ENCODE peak calls at places on chromosomes 12 and 14, in eight cellular contexts. G is stomach, B is AG04450, I is cardiac muscle cell, M is PC-3, F is AG09309, Z is neural crest cell, K is AG10803. S is an unnamed sample.

GRCh38 chr12:64699504-64700115 is 59.6 kb downstream of the GNS start:
- DNase-seq in G (peak), B (no peak), I (peak), M (no peak), F (no peak), Z (no peak), K (no peak), S (peak)

GRCh38 chr14:101492716-101493115 is 68.6 kb upstream of the DIO3 start:
- DNase-seq in G (no peak), B (no peak), I (no peak), M (no peak), F (no peak), Z (no peak), K (no peak), S (no peak)

GRCh38 chr12:123867141-123867540 is 105.0 kb downstream of the DNAH10 start:
- DNase-seq in G (no peak), B (no peak), I (no peak), M (no peak), F (no peak), Z (no peak), K (no peak), S (peak)

GRCh38 chr14:77638738-77639137 is 22.3 kb upstream of the SPTLC2 start:
- DNase-seq in G (no peak), B (peak), I (peak), M (peak), F (peak), Z (no peak), K (peak), S (no peak)

GRCh38 chr12:5620896-5621295 is 189.0 kb downstream of the NTF3 start:
- DNase-seq in G (no peak), B (no peak), I (no peak), M (no peak), F (no peak), Z (no peak), K (no peak), S (no peak)

GRCh38 chr14:94581127-94581999 is at the start of gene SERPINA5:
- DNase-seq in G (peak), B (no peak), I (peak), M (peak), F (no peak), Z (peak), K (peak), S (peak)

GRCh38 chr12:8697476-8698131 is at the start of gene RIMKLB:
- DNase-seq in G (peak), B (no peak), I (peak), M (peak), F (no peak), Z (peak), K (peak), S (peak)

GRCh38 chr12:131315601-131316000 is 361.9 kb downstream of the ADGRD1 start:
- DNase-seq in G (no peak), B (no peak), I (no peak), M (no peak), F (no peak), Z (no peak), K (no peak), S (no peak)

GRCh38 chr12:31325524-31325875 is 450 bp downstream of the SINHCAF start:
- DNase-seq in G (peak), B (no peak), I (no peak), M (no peak), F (no peak), Z (no peak), K (no peak), S (no peak)

GRCh38 chr12:109020750-109021380 is at the start of gene SVOP:
- DNase-seq in G (peak), B (peak), I (peak), M (peak), F (peak), Z (peak), K (peak), S (peak)

GRCh38 chr12:3231399-3231876 is 154.3 kb downstream of the TSPAN9 start:
- DNase-seq in G (no peak), B (no peak), I (no peak), M (no peak), F (no peak), Z (no peak), K (no peak), S (no peak)

GRCh38 chr12:56042430-56043203 is 899 bp downstream of the RPS26 start:
- DNase-seq in G (no peak), B (no peak), I (no peak), M (no peak), F (no peak), Z (no peak), K (no peak), S (no peak)

GRCh38 chr12:104990950-104991349 is 4.8 kb downstream of the NOPCHAP1 start:
- DNase-seq in G (no peak), B (no peak), I (no peak), M (no peak), F (no peak), Z (no peak), K (no peak), S (no peak)

GRCh38 chr12:104986022-104986941 is at the start of gene NOPCHAP1:
- DNase-seq in G (peak), B (peak), I (peak), M (peak), F (peak), Z (peak), K (peak), S (peak)

GRCh38 chr12:104985206-104985605 is 910 bp upstream of the NOPCHAP1 start:
- DNase-seq in G (no peak), B (no peak), I (no peak), M (no peak), F (no peak), Z (no peak), K (no peak), S (no peak)
- TF ChIP-seq CTCF in G (no peak), B (no peak), I (no peak), M (peak), F (no peak), Z (no peak), K (no peak), S (no peak)

GRCh38 chr12:33926095-33926494 is 96.2 kb upstream of the ALG10 start:
- DNase-seq in G (no peak), B (no peak), I (no peak), M (no peak), F (no peak), Z (no peak), K (no peak), S (no peak)
- TF ChIP-seq CTCF in G (no peak), B (no peak), I (no peak), M (no peak), F (no peak), Z (peak), K (no peak), S (no peak)

GRCh38 chr14:106556665-106557289 is 1030.4 kb downstream of the TMEM121 start:
- DNase-seq in G (peak), B (no peak), I (no peak), M (peak), F (no peak), Z (no peak), K (no peak), S (peak)
- TF ChIP-seq CTCF in G (peak), B (no peak), I (no peak), M (peak), F (no peak), Z (peak), K (no peak), S (peak)

GRCh38 chr12:111033281-111034147 is 113.1 kb upstream of the MYL2 start:
- DNase-seq in G (no peak), B (no peak), I (no peak), M (no peak), F (no peak), Z (peak), K (no peak), S (no peak)
- TF ChIP-seq CTCF in G (no peak), B (no peak), I (no peak), M (peak), F (no peak), Z (peak), K (no peak), S (peak)

GRCh38 chr14:105978618-105979295 is 452.4 kb downstream of the TMEM121 start:
- DNase-seq in G (no peak), B (no peak), I (no peak), M (no peak), F (no peak), Z (no peak), K (no peak), S (no peak)

GRCh38 chr14:105980224-105980623 is 453.8 kb downstream of the TMEM121 start:
- DNase-seq in G (no peak), B (no peak), I (no peak), M (no peak), F (no peak), Z (no peak), K (peak), S (no peak)

GRCh38 chr14:105971593-105972500 is 445.5 kb downstream of the TMEM121 start:
- DNase-seq in G (no peak), B (no peak), I (no peak), M (no peak), F (no peak), Z (no peak), K (no peak), S (no peak)

GRCh38 chr14:105979446-105979845 is 453.1 kb downstream of the TMEM121 start:
- DNase-seq in G (no peak), B (no peak), I (no peak), M (no peak), F (no peak), Z (no peak), K (no peak), S (no peak)

DNA sequence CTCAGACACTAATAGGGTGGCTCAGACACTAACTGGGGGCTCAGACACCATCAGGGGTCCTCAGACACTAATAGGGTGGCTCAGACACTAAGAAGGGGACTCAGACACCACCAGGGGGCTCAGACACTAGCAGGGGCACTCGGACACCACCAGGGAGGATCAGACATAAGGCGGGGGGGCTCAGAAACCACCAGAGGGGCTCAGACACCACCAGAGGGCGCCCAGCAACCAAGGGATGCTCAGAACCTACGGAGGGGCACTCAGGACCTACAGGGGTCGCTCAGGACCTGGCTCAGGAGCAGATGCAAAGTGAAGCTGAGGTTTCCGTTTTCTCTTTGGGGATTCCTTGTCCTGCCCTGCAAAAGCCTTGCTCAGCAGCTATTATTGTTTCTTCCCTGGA is 448.5 kb downstream of the TMEM121 start:
- DNase-seq in G (no peak), B (no peak), I (no peak), M (no peak), F (no peak), Z (no peak), K (no peak), S (peak)
- TF ChIP-seq CTCF in G (peak), B (no peak), I (no peak), M (no peak), F (peak), Z (no peak), K (no peak), S (peak)

GRCh38 chr12:15580431-15580830 is 208.8 kb downstream of the EPS8 start:
- DNase-seq in G (no peak), B (no peak), I (no peak), M (no peak), F (no peak), Z (no peak), K (no peak), S (no peak)
- TF ChIP-seq CTCF in G (no peak), B (no peak), I (no peak), M (no peak), F (peak), Z (no peak), K (peak), S (no peak)

GRCh38 chr14:24900281-24900868 is 149.6 kb downstream of the STXBP6 start:
- DNase-seq in G (no peak), B (no peak), I (peak), M (no peak), F (peak), Z (no peak), K (peak), S (no peak)
- TF ChIP-seq CTCF in G (no peak), B (no peak), I (no peak), M (no peak), F (no peak), Z (no peak), K (peak), S (no peak)

GRCh38 chr14:59131926-59132763 is 56.3 kb upstream of the DAAM1 start:
- DNase-seq in G (no peak), B (no peak), I (peak), M (no peak), F (no peak), Z (no peak), K (no peak), S (no peak)

GRCh38 chr14:59133709-59134108 is 54.8 kb upstream of the DAAM1 start:
- DNase-seq in G (no peak), B (no peak), I (peak), M (no peak), F (no peak), Z (no peak), K (no peak), S (no peak)

GRCh38 chr14:59134307-59134706 is 54.2 kb upstream of the DAAM1 start:
- DNase-seq in G (no peak), B (no peak), I (no peak), M (no peak), F (no peak), Z (no peak), K (no peak), S (no peak)

GRCh38 chr14:59130472-59130871 is 58.0 kb upstream of the DAAM1 start:
- DNase-seq in G (no peak), B (no peak), I (peak), M (no peak), F (no peak), Z (no peak), K (no peak), S (no peak)

GRCh38 chr14:59133202-59133601 is 55.3 kb upstream of the DAAM1 start:
- DNase-seq in G (no peak), B (no peak), I (peak), M (peak), F (no peak), Z (no peak), K (no peak), S (no peak)
- TF ChIP-seq CTCF in G (no peak), B (peak), I (peak), M (peak), F (peak), Z (no peak), K (peak), S (no peak)

DNA sequence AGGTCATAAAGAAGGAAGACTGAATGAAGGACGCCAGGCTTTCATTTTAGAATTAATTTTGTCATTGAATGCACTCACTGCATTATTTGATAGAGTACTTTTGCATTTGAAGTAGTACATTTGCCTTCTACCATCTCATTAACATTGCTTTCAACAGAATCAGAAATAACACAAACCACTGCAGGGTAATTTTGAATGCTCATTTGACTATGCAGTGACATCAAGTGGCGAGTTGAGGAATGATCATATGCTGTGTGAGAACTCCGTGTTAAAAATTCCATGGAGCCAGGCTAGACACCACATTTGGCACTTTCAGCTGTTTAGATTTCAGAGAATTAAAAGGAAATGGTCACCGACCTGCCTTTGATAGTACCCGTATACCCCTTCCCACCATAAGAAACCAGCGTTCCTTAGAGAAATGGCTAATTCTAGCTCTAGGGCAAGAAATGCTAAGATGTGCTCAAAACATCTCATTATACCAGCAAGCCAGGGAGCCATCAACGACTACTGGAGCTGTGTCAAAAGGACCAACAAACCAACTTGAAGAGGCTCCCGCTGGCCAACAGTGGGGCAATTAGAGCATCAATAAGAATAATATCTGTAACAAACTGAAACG is 16.5 kb downstream of the HEBP1 start:
- DNase-seq in G (no peak), B (no peak), I (peak), M (peak), F (no peak), Z (no peak), K (peak), S (peak)
- TF ChIP-seq CTCF in G (peak), B (peak), I (peak), M (peak), F (peak), Z (peak), K (peak), S (peak)

S was measured in MCF 10A.